ENCODE peak calls at places on chromosomes 7 and 10, in ten cellular contexts. U is IMR-90, Y is adrenal gland, C is heart left ventricle, R is uterus, M is A549, N is suprapubic skin, T is tibial nerve, G is breast epithelium, O is Peyer's patch. J is an unnamed sample.

GRCh38 chr10:59830601-59831259 is 75.6 kb downstream of the CCDC6 start:
- DNase-seq in T (no peak), M (peak; percentile 55), G (no peak), U (peak; percentile 56), C (peak; percentile 40), R (peak; percentile 49), O (no peak), Y (peak; percentile 62), N (no peak), J (peak; percentile 46)

GRCh38 chr10:3803884-3804741 is 19.1 kb upstream of the KLF6 start:
- DNase-seq in O (no peak), Y (no peak), U (peak; percentile 13), M (no peak), R (no peak), C (no peak), T (no peak), G (no peak), N (no peak), J (no peak)

GRCh38 chr7:1301812-1302310 is 69.2 kb downstream of the UNCX start:
- DNase-seq in T (no peak), N (no peak), Y (no peak), C (no peak), G (no peak), U (no peak), O (no peak), M (no peak), R (no peak), J (no peak)

GRCh38 chr7:148963583-148964509 is 64.5 kb downstream of the PDIA4 start:
- DNase-seq in Y (no peak), T (no peak), O (no peak), G (no peak), M (no peak), C (peak; percentile 25), R (no peak), U (no peak), N (no peak), J (peak; percentile 37)

GRCh38 chr10:34319197-34319846 is 495.8 kb downstream of the PARD3 start:
- DNase-seq in O (no peak), G (peak; percentile 28), C (no peak), N (no peak), Y (no peak), R (no peak), T (no peak), M (no peak), U (peak; percentile 97), J (peak; percentile 49)

GRCh38 chr10:10977231-10977956 is 40.3 kb upstream of the CELF2 start:
- DNase-seq in N (no peak), R (no peak), G (no peak), T (no peak), M (no peak), Y (no peak), O (no peak), U (no peak), C (no peak), J (no peak)

GRCh38 chr10:89404082-89404481 is 10.3 kb upstream of the IFIT5 start:
- DNase-seq in T (no peak), R (no peak), M (no peak), Y (no peak), U (peak; percentile 12), O (no peak), G (no peak), C (no peak), N (no peak), J (no peak)

GRCh38 chr7:154855366-154855765 is 147.6 kb downstream of the PAXIP1 start:
- DNase-seq in R (no peak), C (no peak), N (peak; percentile 76), O (no peak), U (no peak), T (no peak), Y (no peak), M (no peak), G (no peak), J (no peak)

DNA sequence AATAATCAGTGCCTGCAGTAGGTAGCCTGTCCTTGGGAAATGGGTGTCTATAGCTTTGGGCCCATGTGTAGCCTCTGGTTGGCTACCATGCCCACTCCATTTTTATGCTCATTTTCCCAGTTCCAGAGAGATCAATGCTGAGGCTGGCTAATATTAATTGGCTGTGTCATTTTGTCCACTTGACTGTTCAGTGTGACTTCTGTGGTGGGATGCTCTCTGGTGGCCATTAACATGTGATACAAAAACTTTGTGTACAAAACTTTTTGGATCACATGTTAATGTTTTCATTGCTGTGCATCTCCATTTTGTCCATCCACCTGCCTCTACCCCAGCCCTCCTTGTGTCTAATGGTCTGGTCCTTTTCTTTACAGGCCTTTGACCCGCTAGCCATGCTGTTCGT is 22.7 kb downstream of the VIM start:
- DNase-seq in G (no peak), U (no peak), T (no peak), M (no peak), C (no peak), R (no peak), Y (no peak), O (no peak), N (no peak), J (no peak)
- TF ChIP-seq CTCF in G (no peak), U (peak; percentile 25), T (no peak), M (peak; percentile 13), C (no peak), R (peak; percentile 8), Y (no peak), O (peak; percentile 20), N (no peak), J (no peak)

GRCh38 chr10:61990761-61991135 is 89.2 kb downstream of the ARID5B start:
- DNase-seq in N (no peak), T (no peak), R (no peak), U (no peak), G (no peak), Y (no peak), O (no peak), M (no peak), C (no peak), J (no peak)
- H3K4me1 ChIP-seq in N (peaks cover 55% of the 10 kb centered on the region), T (no peaks in the 10 kb centered on the region), R (peaks cover 13% of the 10 kb centered on the region), U (peaks cover 15% of the 10 kb centered on the region), G (peaks cover 4% of the 10 kb centered on the region), Y (peaks cover 21% of the 10 kb centered on the region), O (peaks cover 4% of the 10 kb centered on the region), M (peaks cover 18% of the 10 kb centered on the region), C (peaks cover 49% of the 10 kb centered on the region), J (peaks cover 72% of the 10 kb centered on the region)

GRCh38 chr7:76383089-76383944 is 24.5 kb upstream of the YWHAG start:
- DNase-seq in R (no peak), T (no peak), Y (no peak), G (no peak), N (no peak), M (peak; percentile 57), O (no peak), C (peak; percentile 30), U (no peak), J (no peak)
- TF ChIP-seq POLR2A in R (no peak), T (no peak), Y (no peak), G (no peak), N (no peak), M (no peak), O (no peak), C (no peak), U (no peak), J (no peak)

GRCh38 chr7:107559864-107560263 is 3.9 kb downstream of the COG5 start:
- DNase-seq in Y (no peak), G (no peak), N (no peak), R (no peak), T (no peak), M (no peak), O (no peak), U (peak; percentile 78), C (no peak), J (no peak)
- TF ChIP-seq CTCF in Y (no peak), G (no peak), N (no peak), R (no peak), T (no peak), M (no peak), O (no peak), U (no peak), C (no peak), J (no peak)

DNA sequence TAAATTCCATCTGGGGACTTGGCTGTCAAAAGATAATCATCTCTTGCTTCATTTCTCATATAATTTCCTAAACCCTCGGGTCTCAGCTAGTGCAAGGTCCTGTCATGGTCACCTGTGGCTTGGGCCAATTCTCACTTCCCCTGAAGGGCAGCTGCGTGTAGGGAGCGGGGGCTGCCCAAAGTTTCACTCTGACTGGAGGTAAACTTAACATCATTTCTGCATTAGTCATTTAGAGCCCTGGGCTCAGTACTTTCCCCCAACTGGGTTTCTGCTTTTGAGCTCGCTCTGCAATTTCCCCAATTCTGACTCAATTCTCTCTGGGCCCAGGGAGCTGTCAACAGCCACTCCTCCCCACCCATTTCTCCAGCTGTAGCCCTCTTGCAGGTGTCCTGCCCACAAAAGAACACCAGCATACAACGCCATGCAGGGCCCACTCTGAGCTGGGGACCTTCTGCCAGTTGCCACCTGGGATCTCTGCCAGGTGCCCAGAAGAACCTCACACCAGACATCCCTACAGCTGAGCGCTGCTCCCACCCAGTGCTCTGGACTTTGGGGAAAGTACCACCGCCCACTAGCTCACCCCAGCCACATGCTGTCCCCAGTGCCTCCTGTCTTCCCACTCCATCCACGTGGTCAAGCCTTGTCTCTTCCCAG is 37.9 kb downstream of the VOPP1 start:
- DNase-seq in C (peak; percentile 37), R (no peak), T (no peak), G (peak; percentile 30), N (no peak), U (peak; percentile 81), Y (no peak), M (no peak), O (peak; percentile 85), J (peak; percentile 78)
- H3K4me1 ChIP-seq in C (peaks cover 39% of the 10 kb centered on the region), R (no peaks in the 10 kb centered on the region), T (no peaks in the 10 kb centered on the region), G (peaks cover 3% of the 10 kb centered on the region), N (peaks cover 26% of the 10 kb centered on the region), U (peaks cover 33% of the 10 kb centered on the region), Y (no peaks in the 10 kb centered on the region), M (peaks cover 39% of the 10 kb centered on the region), O (peaks cover 28% of the 10 kb centered on the region), J (peaks cover 13% of the 10 kb centered on the region)

DNA sequence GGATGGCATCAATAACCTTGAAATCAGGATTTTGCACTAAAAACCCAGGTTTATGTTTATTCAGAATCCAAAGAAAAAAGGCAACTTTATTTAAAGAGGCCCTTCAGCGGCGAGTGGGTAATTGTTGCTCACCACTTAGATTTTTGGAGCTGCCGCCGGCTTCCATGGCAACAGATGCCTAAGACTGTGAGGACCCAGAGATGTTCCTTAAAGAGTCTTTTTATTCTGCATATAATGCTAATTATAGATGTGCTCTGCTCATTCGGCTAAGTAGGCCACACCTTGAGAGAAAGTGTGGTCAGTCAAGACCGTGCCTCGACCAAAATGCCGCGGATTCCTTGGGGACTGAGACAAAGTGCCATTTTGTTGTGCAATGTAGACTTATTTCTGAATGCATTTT is 21.6 kb upstream of the MGMT start:
- DNase-seq in R (no peak), C (no peak), U (no peak), T (no peak), O (no peak), N (no peak), Y (no peak), M (no peak), G (no peak), J (no peak)
- TF ChIP-seq POLR2A in R (no peak), C (no peak), U (no peak), T (no peak), O (no peak), N (no peak), Y (no peak), M (no peak), G (no peak), J (no peak)

DNA sequence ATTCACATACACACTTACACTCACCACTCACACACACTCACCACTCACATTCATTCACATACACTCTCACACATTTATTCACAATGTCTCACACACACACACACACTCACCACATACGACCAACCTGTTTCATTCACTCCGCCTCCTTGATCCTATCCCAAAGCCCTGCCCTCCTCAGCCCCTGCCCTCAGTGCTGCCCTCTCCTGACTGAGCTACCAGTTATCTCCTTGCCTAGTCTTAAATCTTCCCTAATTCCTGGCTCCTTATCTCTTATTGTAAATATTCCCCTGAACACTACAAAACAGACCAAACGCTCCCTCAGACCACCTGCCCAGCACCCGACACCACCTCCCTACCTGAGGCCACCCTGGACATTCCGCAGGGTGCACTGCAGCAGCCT is 26.1 kb upstream of the C10orf120 start:
- DNase-seq in T (no peak), U (no peak), N (no peak), G (no peak), R (no peak), Y (no peak), M (no peak), O (no peak), C (no peak), J (no peak)
- TF ChIP-seq CTCF in T (no peak), U (no peak), N (no peak), G (no peak), R (no peak), Y (no peak), M (no peak), O (peak; percentile 7), C (no peak), J (no peak)

J was measured in transverse colon.